ENCODE peak calls at places on chromosomes 5 and 9, in nine cellular contexts. Q, K, N, O, H, D, M, C and P are unnamed samples.

GRCh38 chr9:29822458-29822857 is 2249.2 kb upstream of the C9orf72 start:
- DNase-seq in Q (no peak), K (no peak), N (no peak), O (no peak), H (no peak), D (no peak), M (no peak), C (no peak), P (no peak)

GRCh38 chr9:120478208-120478607 is 101.8 kb downstream of the CDK5RAP2 start:
- DNase-seq in Q (no peak), K (no peak), N (no peak), O (peak; percentile 16), H (no peak), D (peak; percentile 23), M (no peak), C (no peak), P (no peak)

GRCh38 chr5:1545798-1546355 is 22.1 kb upstream of the LPCAT1 start:
- DNase-seq in Q (no peak), K (no peak), N (no peak), O (peak; percentile 87), H (no peak), D (peak; percentile 42), M (no peak), C (no peak), P (no peak)

GRCh38 chr9:114430443-114430842 is 42.7 kb upstream of the AKNA start:
- DNase-seq in Q (no peak), K (no peak), N (no peak), O (peak; percentile 44), H (no peak), D (no peak), M (no peak), C (no peak), P (no peak)

GRCh38 chr5:24905123-24905522 is 260.3 kb upstream of the CDH10 start:
- DNase-seq in Q (no peak), K (no peak), N (no peak), O (peak; percentile 56), H (peak; percentile 4), D (peak; percentile 59), M (no peak), C (no peak), P (no peak)

GRCh38 chr9:37522971-37523370 is 37.2 kb downstream of the POLR1E start:
- DNase-seq in Q (no peak), K (no peak), N (no peak), O (no peak), H (no peak), D (no peak), M (no peak), C (no peak), P (no peak)

GRCh38 chr9:90287567-90288274 is 354.9 kb downstream of the DIRAS2 start:
- DNase-seq in Q (peak; percentile 96), K (no peak), N (no peak), O (no peak), H (peak; percentile 62), D (no peak), M (no peak), C (no peak), P (no peak)

GRCh38 chr5:175162036-175162435 is 281.9 kb downstream of the DRD1 start:
- DNase-seq in Q (peak; percentile 78), K (no peak), N (no peak), O (no peak), H (no peak), D (no peak), M (no peak), C (no peak), P (no peak)

GRCh38 chr5:73393606-73394489 is 54.7 kb downstream of the FOXD1 start:
- DNase-seq in Q (no peak), K (no peak), N (no peak), O (peak; percentile 22), H (peak; percentile 16), D (no peak), M (no peak), C (no peak), P (no peak)

GRCh38 chr9:104779334-104779733 is 15.4 kb downstream of the NIPSNAP3B start:
- DNase-seq in Q (no peak), K (no peak), N (no peak), O (no peak), H (no peak), D (no peak), M (no peak), C (no peak), P (no peak)

GRCh38 chr9:91492237-91492636 is 68.6 kb upstream of the NFIL3 start:
- DNase-seq in Q (no peak), K (no peak), N (no peak), O (no peak), H (no peak), D (no peak), M (no peak), C (no peak), P (no peak)

GRCh38 chr5:168165221-168165965 is 126.1 kb upstream of the WWC1 start:
- DNase-seq in Q (peak; percentile 42), K (peak; percentile 77), N (peak; percentile 69), O (no peak), H (no peak), D (no peak), M (no peak), C (no peak), P (no peak)

DNA sequence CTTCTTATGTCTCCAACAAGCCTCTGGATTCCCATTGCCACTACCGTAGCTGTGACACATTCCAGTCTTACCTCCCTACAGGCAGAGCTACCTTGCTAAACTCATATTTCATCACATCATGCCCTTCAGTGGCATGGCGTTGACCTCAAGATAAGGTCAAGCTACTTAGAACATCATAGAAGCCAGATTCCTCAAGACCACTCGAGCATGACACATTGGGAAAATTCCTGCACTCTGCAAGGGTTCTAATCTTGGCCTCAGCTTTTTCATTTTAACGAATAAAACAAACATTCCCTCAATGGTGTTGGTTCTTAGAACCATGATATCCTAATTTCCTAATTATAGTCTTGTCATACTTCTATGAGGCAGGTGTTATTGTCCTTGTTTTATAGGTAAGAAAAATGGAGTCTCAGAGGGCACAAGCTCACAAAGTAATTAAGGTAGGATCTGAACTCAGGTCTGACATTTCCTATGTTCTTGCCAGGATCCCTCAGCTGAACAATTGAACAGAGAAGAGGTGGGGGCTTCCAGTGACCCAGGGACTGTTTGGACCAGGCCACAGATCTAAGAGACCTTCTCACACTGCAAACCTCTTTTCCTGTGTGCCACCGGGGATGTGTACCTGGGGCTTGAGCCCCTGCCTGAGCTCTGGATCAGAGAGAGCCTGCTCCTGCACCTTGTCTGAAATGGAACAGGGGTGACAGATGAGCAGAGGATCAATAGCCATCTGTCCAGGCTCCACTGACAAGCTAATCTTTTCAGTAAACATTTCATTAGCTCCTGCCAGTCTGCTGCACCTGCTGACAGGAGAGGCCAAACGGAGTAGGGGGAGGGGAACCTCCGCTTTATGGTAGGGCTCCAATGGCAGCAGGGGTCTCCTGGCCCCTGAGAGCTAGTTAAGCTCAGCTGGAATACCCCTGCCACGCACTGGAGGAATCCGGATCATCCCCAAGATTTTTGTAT is 49.3 kb downstream of the ALG2 start:
- DNase-seq in Q (no peak), K (no peak), N (peak; percentile 89), O (no peak), H (no peak), D (no peak), M (no peak), C (no peak), P (no peak)
- TF ChIP-seq EZH2phosphoT487 in Q (no peak), K (no peak), N (peak; percentile 40), O (no peak), H (no peak), D (no peak), M (no peak), C (no peak), P (no peak)

DNA sequence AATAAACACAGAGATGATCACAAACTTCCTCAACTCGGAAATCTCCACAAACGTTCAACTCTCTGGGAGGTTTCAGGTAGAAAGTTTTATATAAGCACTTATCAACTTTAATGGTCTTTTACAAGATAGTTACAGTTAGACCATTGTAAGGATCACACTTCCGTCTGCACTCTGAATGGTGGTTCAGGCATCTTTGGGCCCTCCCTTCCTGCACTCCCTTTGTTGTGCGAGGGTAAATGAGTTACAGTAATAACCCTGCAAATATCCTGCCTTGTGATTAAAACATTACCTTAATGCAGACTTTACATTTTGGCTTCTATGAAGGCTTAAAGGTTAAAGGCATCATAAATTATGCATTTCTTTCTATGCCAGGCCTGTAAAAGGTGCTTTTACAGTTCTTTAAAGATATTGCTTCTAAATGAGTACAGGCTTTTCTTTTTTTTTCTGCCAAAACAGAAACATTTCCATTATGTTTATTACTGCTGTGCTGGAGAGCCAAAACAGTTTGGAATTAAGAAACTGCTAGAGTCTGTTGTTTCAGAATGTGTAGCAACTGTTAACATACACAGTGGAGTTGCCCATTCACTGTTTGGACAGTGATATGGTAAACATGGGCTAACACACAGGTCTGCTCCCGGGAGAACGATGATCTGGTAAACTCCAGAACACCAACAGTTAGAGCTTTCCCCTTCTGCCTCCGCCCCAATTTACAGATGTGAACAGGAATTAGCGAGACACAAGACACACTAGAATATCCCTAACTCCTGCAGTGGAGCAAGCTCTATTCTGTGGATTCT is 1.1 kb downstream of the PRUNE2 start:
- DNase-seq in Q (no peak), K (no peak), N (no peak), O (no peak), H (no peak), D (peak; percentile 15), M (no peak), C (no peak), P (no peak)
- TF ChIP-seq EZH2phosphoT487 in Q (no peak), K (no peak), N (no peak), O (no peak), H (no peak), D (no peak), M (no peak), C (no peak), P (no peak)

GRCh38 chr5:94744906-94745305 is 126.4 kb downstream of the SLF1 start:
- DNase-seq in Q (no peak), K (no peak), N (no peak), O (no peak), H (no peak), D (no peak), M (no peak), C (no peak), P (no peak)
- TF ChIP-seq EZH2phosphoT487 in Q (no peak), K (no peak), N (no peak), O (no peak), H (no peak), D (no peak), M (no peak), C (no peak), P (no peak)

DNA sequence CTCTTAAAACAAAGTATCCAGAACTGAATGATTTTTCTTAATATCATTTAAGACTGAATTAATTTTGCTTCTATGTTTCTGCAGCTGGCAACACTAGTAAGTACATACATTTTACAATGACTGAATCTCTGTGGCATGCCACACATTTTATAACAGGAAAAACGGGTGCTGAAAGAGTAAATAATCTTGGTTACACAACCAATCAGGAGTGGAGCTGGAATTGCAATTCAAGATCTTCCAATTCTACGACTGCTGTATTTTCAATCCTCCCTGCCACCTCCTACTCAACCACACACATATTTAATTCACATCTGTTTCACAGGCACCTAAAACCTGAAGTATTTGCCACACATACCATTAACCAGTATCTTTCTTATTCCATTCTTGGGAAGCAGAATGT is 52.7 kb upstream of the NR5A1 start:
- DNase-seq in Q (no peak), K (no peak), N (no peak), O (peak; percentile 85), H (peak; percentile 16), D (peak; percentile 49), M (no peak), C (no peak), P (no peak)
- TF ChIP-seq EZH2phosphoT487 in Q (no peak), K (no peak), N (no peak), O (no peak), H (no peak), D (no peak), M (no peak), C (no peak), P (no peak)